ENCODE peak calls at places on chromosomes 4 and X, in four cellular contexts. W, S, H and L are unnamed samples.

GRCh38 chrX:13658602-13659001 is 5.7 kb downstream of the TCEANC start:
- DNase-seq in W (peak; percentile 72), S (no peak), H (no peak), L (no peak)

GRCh38 chr4:151583188-151583587 is 174.2 kb downstream of the FHIP1A start:
- DNase-seq in W (no peak), S (no peak), H (no peak), L (no peak)

GRCh38 chr4:22987861-22988260 is 295.1 kb downstream of the GBA3 start:
- DNase-seq in W (no peak), S (no peak), H (no peak), L (no peak)

GRCh38 chrX:44480591-44480990 is 62.1 kb downstream of the FUNDC1 start:
- DNase-seq in W (no peak), S (no peak), H (no peak), L (no peak)

GRCh38 chr4:115850799-115851509 is 737.5 kb upstream of the NDST4 start:
- DNase-seq in W (no peak), S (no peak), H (no peak), L (no peak)

GRCh38 chr4:127781303-127782024 is 658 bp upstream of the HSPA4L start:
- DNase-seq in W (no peak), S (no peak), H (no peak), L (no peak)

GRCh38 chrX:87299563-87300160 is 217.9 kb upstream of the KLHL4 start:
- DNase-seq in W (peak; percentile 30), S (no peak), H (no peak), L (no peak)

GRCh38 chrX:8960809-8961413 is 73.0 kb downstream of the FAM9B start:
- DNase-seq in W (peak; percentile 42), S (no peak), H (no peak), L (no peak)

GRCh38 chrX:151793886-151794285 is 59.3 kb downstream of the CNGA2 start:
- DNase-seq in W (no peak), S (no peak), H (no peak), L (no peak)